ENCODE peak calls at places on chromosomes 13 and 19, in five cellular contexts. C is fibroblast of lung, P is hepatocyte, Y is thoracic aorta, Z is stomach. H is an unnamed sample.

GRCh38 chr19:21434516-21434915 is 37.6 kb downstream of the ZNF493 start:
- DNase-seq in Z (no peak), Y (no peak), C (no peak), P (no peak), H (no peak)

GRCh38 chr13:83879431-83880171 is 2.7 kb downstream of the SLITRK1 start:
- DNase-seq in P (peak; percentile 5), C (peak; percentile 24), Y (no peak), Z (no peak), H (no peak)

GRCh38 chr19:50167314-50167721 is 4.2 kb upstream of the IZUMO2 start:
- DNase-seq in C (no peak), Z (peak; percentile 30), Y (no peak), P (no peak), H (no peak)

GRCh38 chr19:46408611-46409039 is 4.7 kb downstream of the CCDC8 start:
- DNase-seq in Z (peak; percentile 48), C (no peak), Y (peak; percentile 75), P (peak; percentile 83), H (no peak)

GRCh38 chr19:10566658-10567410 is 1.0 kb upstream of the KRI1 start:
- DNase-seq in Z (no peak), P (no peak), Y (no peak), C (no peak), H (no peak)

GRCh38 chr19:10514211-10515145 is 2.8 kb downstream of the S1PR5 start:
- DNase-seq in Y (no peak), Z (no peak), P (peak; percentile 17), C (no peak), H (peak; percentile 45)

GRCh38 chr19:19342086-19343015 is 21.7 kb downstream of the MAU2 start:
- DNase-seq in P (peak; percentile 84), C (peak; percentile 41), Z (peak; percentile 76), Y (no peak), H (no peak)

GRCh38 chr13:106714271-106714670 is 146.3 kb upstream of the ARGLU1 start:
- DNase-seq in Z (no peak), P (no peak), C (no peak), Y (no peak), H (no peak)

GRCh38 chr19:7226749-7227148 is 67.5 kb downstream of the INSR start:
- DNase-seq in C (no peak), P (no peak), Z (no peak), Y (no peak), H (no peak)

GRCh38 chr19:35114656-35115537 is 726 bp upstream of the FXYD3 start:
- DNase-seq in Y (no peak), Z (peak; percentile 80), P (peak; percentile 81), C (peak; percentile 29), H (peak; percentile 60)

GRCh38 chr19:18284710-18285430 is 3.4 kb upstream of the JUND start:
- DNase-seq in C (no peak), P (no peak), Z (no peak), Y (no peak), H (no peak)

GRCh38 chr13:26476744-26477129 is 80.7 kb upstream of the WASF3 start:
- DNase-seq in Z (no peak), C (no peak), Y (no peak), P (no peak), H (no peak)

GRCh38 chr19:6026390-6026897 is 48.5 kb upstream of the RANBP3 start:
- DNase-seq in P (no peak), Z (no peak), C (no peak), Y (no peak), H (no peak)

GRCh38 chr19:48613024-48613851 is 1.6 kb downstream of the FAM83E start:
- DNase-seq in P (no peak), C (no peak), Z (peak; percentile 87), Y (no peak), H (no peak)

GRCh38 chr19:56189785-56190184 is 7.8 kb downstream of the ZSCAN5B start:
- DNase-seq in Z (no peak), P (no peak), Y (no peak), C (no peak), H (no peak)

GRCh38 chr13:75419656-75420055 is 62.3 kb downstream of the TBC1D4 start:
- DNase-seq in Y (no peak), P (no peak), Z (no peak), C (no peak), H (no peak)

GRCh38 chr19:2982983-2983350 is 5.6 kb downstream of the TLE6 start:
- DNase-seq in P (peak; percentile 86), Y (peak; percentile 92), C (peak; percentile 84), Z (peak; percentile 90), H (no peak)

GRCh38 chr19:41641879-41642485 is 15.1 kb upstream of the CEACAM4 start:
- DNase-seq in C (peak; percentile 20), P (peak; percentile 33), Z (peak; percentile 77), Y (no peak), H (peak; percentile 66)

GRCh38 chr19:41649827-41650226 is 23.0 kb upstream of the CEACAM4 start:
- DNase-seq in Z (no peak), Y (no peak), C (no peak), P (no peak), H (no peak)

DNA sequence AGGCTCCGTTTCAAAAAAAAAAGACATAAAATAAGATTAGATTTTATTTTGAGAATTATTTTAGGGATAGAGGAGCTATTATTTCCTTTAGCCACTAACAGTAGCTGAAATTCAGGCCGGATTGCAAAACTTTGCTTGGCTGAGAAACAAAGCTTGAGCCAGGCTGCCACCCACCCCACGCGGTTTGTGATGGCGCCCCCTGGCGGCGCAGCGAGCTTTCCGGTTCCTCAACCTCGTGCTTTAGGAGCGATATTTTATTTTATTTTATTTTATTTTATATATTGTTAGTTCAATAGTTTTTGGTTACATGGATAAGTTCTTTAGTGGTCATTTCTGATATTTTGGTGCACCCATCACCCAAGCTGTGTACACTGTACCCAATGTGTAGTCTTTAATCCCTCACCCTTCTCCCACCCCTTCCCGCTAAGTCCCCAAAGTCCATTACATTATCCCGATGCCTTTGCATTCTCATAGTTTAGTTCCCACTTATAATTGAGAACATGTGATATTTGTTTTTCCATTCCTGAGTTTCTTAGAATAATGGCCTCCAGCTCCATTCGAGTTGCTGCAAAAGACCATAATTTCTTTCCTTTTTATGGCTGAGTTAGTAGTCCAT is 19.8 kb upstream of the CEACAM4 start:
- DNase-seq in C (no peak), P (no peak), Z (no peak), Y (no peak), H (peak; percentile 12)
- TF ChIP-seq CTCF in C (peak; percentile 32), P (no peak), Z (no peak), Y (no peak), H (peak; percentile 48)

GRCh38 chr13:113736258-113736731 is 22.7 kb upstream of the TMEM255B start:
- DNase-seq in Z (no peak), C (no peak), P (no peak), Y (no peak), H (no peak)
- H3K27me3 ChIP-seq in Z (peaks cover 42% of the 10 kb centered on the region), C (no peaks in the 10 kb centered on the region), P (no peaks in the 10 kb centered on the region), Y (no peaks in the 10 kb centered on the region), H (peaks cover 14% of the 10 kb centered on the region)

GRCh38 chr19:47598407-47599349 is 10.3 kb upstream of the BICRA start:
- DNase-seq in P (peak; percentile 90), Y (peak; percentile 55), Z (peak; percentile 41), C (peak; percentile 96), H (no peak)
- TF ChIP-seq CTCF in P (no peak), Y (no peak), Z (no peak), C (no peak), H (no peak)

DNA sequence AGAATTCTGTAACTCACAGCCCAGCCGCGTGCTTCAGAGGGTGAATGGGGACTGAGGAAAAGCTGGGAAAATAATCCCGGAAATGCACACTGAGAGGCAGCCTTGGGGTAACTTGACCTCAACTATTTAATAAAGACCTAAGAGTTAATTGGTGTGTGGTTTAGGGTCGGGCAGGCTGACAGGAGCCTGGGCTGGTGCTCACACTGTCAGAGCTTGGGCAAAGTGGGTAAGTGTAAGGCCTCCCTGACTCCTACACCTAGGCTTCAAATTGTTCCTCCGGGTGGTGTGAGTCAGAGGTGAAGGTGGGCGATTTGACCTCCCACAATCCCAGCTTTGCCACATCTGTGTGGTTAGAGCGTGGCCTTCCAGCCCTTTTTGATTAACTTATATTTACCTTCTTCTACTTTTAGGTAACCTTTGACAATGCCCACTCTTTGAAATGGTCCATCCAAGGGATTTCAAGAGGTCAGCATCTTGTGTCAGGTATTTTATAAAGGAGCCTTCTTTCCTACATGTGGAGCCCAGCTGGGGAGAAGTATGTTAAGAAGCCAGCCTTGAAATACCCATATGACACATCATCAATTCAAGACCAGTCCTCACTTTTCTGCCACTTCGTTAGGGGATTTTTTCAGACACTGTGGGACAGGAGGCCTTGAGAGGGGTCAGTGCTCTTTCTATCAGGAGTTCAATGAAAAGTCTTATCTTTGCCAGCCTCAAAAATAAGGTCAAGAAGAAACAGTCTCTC is 114.2 kb downstream of the NUFIP1 start:
- DNase-seq in Y (no peak), P (no peak), C (peak; percentile 57), Z (no peak), H (no peak)
- H3K27me3 ChIP-seq in Y (no peaks in the 10 kb centered on the region), P (no peaks in the 10 kb centered on the region), C (peaks cover 2% of the 10 kb centered on the region), Z (no peaks in the 10 kb centered on the region), H (no peaks in the 10 kb centered on the region)

GRCh38 chr13:30802953-30803478 is 67.7 kb downstream of the ALOX5AP start:
- DNase-seq in Y (peak; percentile 54), Z (peak; percentile 86), P (peak; percentile 87), C (peak; percentile 65), H (peak; percentile 70)
- TF ChIP-seq CTCF in Y (peak; percentile 96), Z (peak; percentile 93), P (peak; percentile 96), C (peak; percentile 83), H (peak; percentile 94)

GRCh38 chr19:31534786-31535185 is 185.6 kb upstream of the TSHZ3 start:
- DNase-seq in P (no peak), C (no peak), Z (no peak), Y (no peak), H (no peak)
- H3K27me3 ChIP-seq in P (no peaks in the 10 kb centered on the region), C (no peaks in the 10 kb centered on the region), Z (peaks cover 14% of the 10 kb centered on the region), Y (no peaks in the 10 kb centered on the region), H (no peaks in the 10 kb centered on the region)

GRCh38 chr13:51781246-51782022 is 22.5 kb downstream of the DHRS12 start:
- DNase-seq in Y (no peak), P (peak; percentile 44), Z (peak; percentile 61), C (peak; percentile 31), H (no peak)
- TF ChIP-seq CTCF in Y (no peak), P (peak; percentile 41), Z (peak; percentile 31), C (peak; percentile 20), H (no peak)

H was measured in CD4-positive, alpha-beta T cell.